ENCODE peak calls at places on chromosomes 4 and X, in seven cellular contexts. One of them, this sample, is unnamed.

GRCh38 chrX:9997524-9997923 is 30.4 kb downstream of the CLDN34 start:
- DNase-seq in choroid plexus epithelial cell: no peak
- DNase-seq in AG04450: no peak
- DNase-seq in HCT116: no peak
- DNase-seq in suprapubic skin: no peak
- DNase-seq in AG09309: no peak
- DNase-seq in OCI-LY7: no peak
- DNase-seq in this sample: no peak

GRCh38 chr4:181970356-181970755 is 272.8 kb upstream of the TENM3 start:
- DNase-seq in choroid plexus epithelial cell: peak
- DNase-seq in AG04450: no peak
- DNase-seq in HCT116: no peak
- DNase-seq in suprapubic skin: no peak
- DNase-seq in AG09309: no peak
- DNase-seq in OCI-LY7: no peak
- DNase-seq in this sample: no peak

GRCh38 chr4:113499696-113500095 is 261.8 kb downstream of the CAMK2D start:
- DNase-seq in choroid plexus epithelial cell: peak
- DNase-seq in AG04450: peak
- DNase-seq in HCT116: no peak
- DNase-seq in suprapubic skin: no peak
- DNase-seq in AG09309: no peak
- DNase-seq in OCI-LY7: no peak
- DNase-seq in this sample: peak

GRCh38 chrX:123087326-123087725 is 96.8 kb upstream of the GRIA3 start:
- DNase-seq in choroid plexus epithelial cell: peak
- DNase-seq in AG04450: no peak
- DNase-seq in HCT116: no peak
- DNase-seq in suprapubic skin: no peak
- DNase-seq in AG09309: peak
- DNase-seq in OCI-LY7: no peak
- DNase-seq in this sample: peak

GRCh38 chr4:86595426-86595805 is 1.3 kb downstream of the PTPN13 start:
- DNase-seq in choroid plexus epithelial cell: no peak
- DNase-seq in AG04450: no peak
- DNase-seq in HCT116: peak
- DNase-seq in suprapubic skin: no peak
- DNase-seq in AG09309: no peak
- DNase-seq in OCI-LY7: no peak
- DNase-seq in this sample: peak

GRCh38 chr4:77593993-77594392 is 11.6 kb upstream of the CXCL13 start:
- DNase-seq in choroid plexus epithelial cell: no peak
- DNase-seq in AG04450: no peak
- DNase-seq in HCT116: no peak
- DNase-seq in suprapubic skin: no peak
- DNase-seq in AG09309: no peak
- DNase-seq in OCI-LY7: no peak
- DNase-seq in this sample: no peak

GRCh38 chr4:169931996-169932395 is 94.2 kb downstream of the MFAP3L start:
- DNase-seq in choroid plexus epithelial cell: no peak
- DNase-seq in AG04450: no peak
- DNase-seq in HCT116: no peak
- DNase-seq in suprapubic skin: no peak
- DNase-seq in AG09309: no peak
- DNase-seq in OCI-LY7: no peak
- DNase-seq in this sample: no peak

GRCh38 chr4:182231080-182231479 is 12.1 kb upstream of the TENM3 start:
- DNase-seq in choroid plexus epithelial cell: no peak
- DNase-seq in AG04450: no peak
- DNase-seq in HCT116: no peak
- DNase-seq in suprapubic skin: no peak
- DNase-seq in AG09309: no peak
- DNase-seq in OCI-LY7: no peak
- DNase-seq in this sample: no peak

GRCh38 chr4:110629214-110629754 is 6.4 kb upstream of the PITX2 start:
- DNase-seq in choroid plexus epithelial cell: no peak
- DNase-seq in AG04450: no peak
- DNase-seq in HCT116: no peak
- DNase-seq in suprapubic skin: no peak
- DNase-seq in AG09309: no peak
- DNase-seq in OCI-LY7: no peak
- DNase-seq in this sample: no peak

GRCh38 chr4:64897683-64898082 is 488.4 kb upstream of the TECRL start:
- DNase-seq in choroid plexus epithelial cell: no peak
- DNase-seq in AG04450: no peak
- DNase-seq in HCT116: no peak
- DNase-seq in suprapubic skin: no peak
- DNase-seq in AG09309: no peak
- DNase-seq in OCI-LY7: no peak
- DNase-seq in this sample: no peak

DNA sequence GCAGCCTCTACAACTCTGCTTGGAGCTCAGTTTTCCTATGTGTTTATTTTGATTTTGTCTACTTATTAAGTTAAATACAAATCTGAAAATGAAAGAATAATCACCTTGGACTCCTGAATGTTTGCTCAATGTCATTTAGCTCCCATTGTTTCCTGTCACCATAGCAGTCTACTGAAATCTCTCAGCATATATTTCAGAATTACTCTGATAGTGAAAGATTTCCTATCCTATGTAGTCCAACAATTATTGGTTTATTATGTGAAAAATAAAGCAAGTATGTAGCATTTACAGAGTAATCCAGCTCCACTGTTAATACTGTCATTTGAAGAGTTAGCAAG is 168.4 kb downstream of the CBR4 start:
- DNase-seq in choroid plexus epithelial cell: no peak
- DNase-seq in AG04450: no peak
- DNase-seq in HCT116: no peak
- DNase-seq in suprapubic skin: no peak
- DNase-seq in AG09309: no peak
- DNase-seq in OCI-LY7: no peak
- DNase-seq in this sample: no peak
- H3K4me3 ChIP-seq in choroid plexus epithelial cell: no peak
- H3K4me3 ChIP-seq in AG04450: no peak
- H3K4me3 ChIP-seq in HCT116: no peak
- H3K4me3 ChIP-seq in suprapubic skin: no peak
- H3K4me3 ChIP-seq in AG09309: no peak
- H3K4me3 ChIP-seq in OCI-LY7: no peak
- H3K4me3 ChIP-seq in this sample: no peak

DNA sequence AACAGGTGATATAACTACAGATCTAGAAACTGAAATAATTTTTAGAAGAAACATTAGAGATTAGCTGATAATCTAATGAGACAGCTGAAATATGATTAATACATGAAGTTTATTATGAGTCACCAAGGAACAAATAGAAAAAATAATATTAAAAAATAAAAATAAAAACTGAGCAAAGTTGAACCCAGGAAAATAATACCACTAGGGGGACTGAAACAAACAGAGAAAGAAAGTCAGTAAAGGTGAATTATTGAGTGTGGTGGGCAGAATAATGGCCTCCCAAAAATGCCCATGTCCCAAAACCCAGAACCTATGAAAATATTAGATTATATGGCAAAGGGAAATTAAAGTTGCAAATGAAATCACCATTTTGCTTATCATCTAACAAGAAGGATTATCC is 820.7 kb upstream of the INTU start:
- DNase-seq in choroid plexus epithelial cell: no peak
- DNase-seq in AG04450: no peak
- DNase-seq in HCT116: no peak
- DNase-seq in suprapubic skin: no peak
- DNase-seq in AG09309: no peak
- DNase-seq in OCI-LY7: no peak
- DNase-seq in this sample: no peak
- TF ChIP-seq CTCF in choroid plexus epithelial cell: peak
- TF ChIP-seq CTCF in AG04450: no peak
- TF ChIP-seq CTCF in HCT116: no peak
- TF ChIP-seq CTCF in suprapubic skin: no peak
- TF ChIP-seq CTCF in AG09309: no peak
- TF ChIP-seq CTCF in OCI-LY7: no peak
- TF ChIP-seq CTCF in this sample: no peak

GRCh38 chr4:73520821-73521220 is 39.3 kb downstream of the AFM start:
- DNase-seq in choroid plexus epithelial cell: peak
- DNase-seq in AG04450: no peak
- DNase-seq in HCT116: no peak
- DNase-seq in suprapubic skin: no peak
- DNase-seq in AG09309: peak
- DNase-seq in OCI-LY7: no peak
- DNase-seq in this sample: peak

GRCh38 chr4:73523126-73523525 is 41.6 kb downstream of the AFM start:
- DNase-seq in choroid plexus epithelial cell: no peak
- DNase-seq in AG04450: no peak
- DNase-seq in HCT116: no peak
- DNase-seq in suprapubic skin: no peak
- DNase-seq in AG09309: no peak
- DNase-seq in OCI-LY7: no peak
- DNase-seq in this sample: no peak

GRCh38 chr4:73518340-73518739 is 36.8 kb downstream of the AFM start:
- DNase-seq in choroid plexus epithelial cell: no peak
- DNase-seq in AG04450: no peak
- DNase-seq in HCT116: no peak
- DNase-seq in suprapubic skin: no peak
- DNase-seq in AG09309: no peak
- DNase-seq in OCI-LY7: no peak
- DNase-seq in this sample: no peak
- H3K4me3 ChIP-seq in choroid plexus epithelial cell: no peak
- H3K4me3 ChIP-seq in AG04450: no peak
- H3K4me3 ChIP-seq in HCT116: no peak
- H3K4me3 ChIP-seq in suprapubic skin: no peak
- H3K4me3 ChIP-seq in AG09309: no peak
- H3K4me3 ChIP-seq in OCI-LY7: no peak
- H3K4me3 ChIP-seq in this sample: no peak

DNA sequence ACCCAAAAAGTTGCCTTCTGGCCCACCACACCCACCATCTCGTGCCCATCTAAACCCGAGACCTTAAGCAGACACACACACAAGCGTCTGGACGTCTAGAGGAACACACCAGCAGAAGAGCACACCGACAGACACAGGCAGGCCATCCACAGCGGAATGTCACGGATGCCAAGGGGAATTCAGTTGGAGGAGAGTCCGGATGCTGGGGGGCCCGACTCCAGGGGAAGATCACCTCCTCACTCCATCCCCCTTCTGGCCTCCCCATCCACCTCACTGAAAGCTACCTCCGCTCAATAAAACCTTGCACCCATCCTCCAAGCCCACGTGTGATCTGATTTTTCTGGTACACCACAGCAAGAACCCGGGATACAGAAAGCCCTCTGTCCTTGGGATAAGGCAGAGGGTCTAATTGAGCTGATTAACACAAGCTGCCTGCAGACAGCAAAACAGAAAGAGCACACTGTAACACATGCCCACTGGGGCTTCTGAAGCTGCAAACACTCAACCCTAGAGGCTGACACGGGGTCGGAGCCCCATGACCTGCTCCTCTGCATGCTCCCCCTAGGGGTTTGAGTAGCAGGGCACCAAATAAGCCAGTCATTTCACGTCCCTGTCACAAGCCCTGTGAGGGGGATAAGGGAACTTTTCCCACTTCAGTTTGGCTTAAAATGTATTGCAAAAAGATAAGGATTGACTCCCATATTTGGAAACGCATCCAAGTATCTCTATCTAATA is 339.6 kb upstream of the PCDH10 start:
- DNase-seq in choroid plexus epithelial cell: no peak
- DNase-seq in AG04450: no peak
- DNase-seq in HCT116: no peak
- DNase-seq in suprapubic skin: no peak
- DNase-seq in AG09309: no peak
- DNase-seq in OCI-LY7: peak
- DNase-seq in this sample: no peak
- TF ChIP-seq CTCF in choroid plexus epithelial cell: no peak
- TF ChIP-seq CTCF in AG04450: no peak
- TF ChIP-seq CTCF in HCT116: peak
- TF ChIP-seq CTCF in suprapubic skin: no peak
- TF ChIP-seq CTCF in AG09309: no peak
- TF ChIP-seq CTCF in OCI-LY7: peak
- TF ChIP-seq CTCF in this sample: no peak

This sample was measured in foreskin fibroblast.